ENCODE peak calls at places on chromosomes 11 and 22, in four cellular contexts. X is left cardiac atrium; I is fibroblast of villous mesenchyme; N is stimulated activated CD4-positive, alpha-beta T cell treated with anti-CD3 and anti-CD28 coated beads, Interleukin-1b, Interleukin-23, amount 100 ng/mL, for 1 hour. H is an unnamed sample.

GRCh38 chr11:107682182-107682971 is 29.5 kb downstream of the SLN start:
- DNase-seq in X (no peak), I (no peak), N (no peak), H (no peak)

GRCh38 chr22:30178180-30179126 is 68.1 kb downstream of the LIF start:
- DNase-seq in X (no peak), I (no peak), N (no peak), H (no peak)

GRCh38 chr11:1263036-1263435 is 40.2 kb downstream of the MUC5B start:
- DNase-seq in X (no peak), I (no peak), N (no peak), H (no peak)

GRCh38 chr11:134574947-134575346 is 162.9 kb upstream of the B3GAT1 start:
- DNase-seq in X (no peak), I (no peak), N (no peak), H (peak; percentile 29)

GRCh38 chr22:28714043-28714442 is 27.6 kb downstream of the CHEK2 start:
- DNase-seq in X (no peak), I (peak; percentile 7), N (no peak), H (no peak)

GRCh38 chr11:10730151-10730550 is 20.9 kb upstream of the CTR9 start:
- DNase-seq in X (no peak), I (no peak), N (no peak), H (no peak)

GRCh38 chr11:4072668-4073285 is 21.8 kb upstream of the RRM1 start:
- DNase-seq in X (no peak), I (peak; percentile 84), N (peak; percentile 32), H (peak; percentile 77)

GRCh38 chr11:1870721-1871466 is 18.0 kb downstream of the LSP1 start:
- DNase-seq in X (peak; percentile 32), I (peak; percentile 66), N (no peak), H (no peak)

GRCh38 chr11:59899532-59899931 is 20.9 kb downstream of the OOSP3 start:
- DNase-seq in X (no peak), I (no peak), N (no peak), H (peak; percentile 67)

GRCh38 chr11:64181506-64182411 is 4.2 kb upstream of the STIP1 start:
- DNase-seq in X (peak; percentile 94), I (peak; percentile 93), N (no peak), H (peak; percentile 93)

GRCh38 chr11:118980191-118980881 is 8.8 kb downstream of the FOXR1 start:
- DNase-seq in X (peak; percentile 60), I (no peak), N (no peak), H (peak; percentile 79)

GRCh38 chr11:1090600-1091331 is 16.1 kb downstream of the MUC2 start:
- DNase-seq in X (peak; percentile 9), I (no peak), N (no peak), H (no peak)

GRCh38 chr22:48758905-48759875 is 1068.5 kb downstream of the BRD1 start:
- DNase-seq in X (no peak), I (no peak), N (no peak), H (peak; percentile 25)

GRCh38 chr11:34633640-34633989 is 12.7 kb downstream of the EHF start:
- DNase-seq in X (no peak), I (no peak), N (no peak), H (no peak)

GRCh38 chr11:48005878-48006277 is 25.5 kb downstream of the PTPRJ start:
- DNase-seq in X (no peak), I (no peak), N (no peak), H (peak; percentile 63)

GRCh38 chr11:70117567-70118194 is 39.6 kb downstream of the ANO1 start:
- DNase-seq in X (no peak), I (no peak), N (no peak), H (no peak)

GRCh38 chr11:14644396-14645246 is 1.0 kb downstream of the PDE3B start:
- DNase-seq in X (peak; percentile 46), I (peak; percentile 20), N (no peak), H (peak; percentile 84)

GRCh38 chr11:60938500-60938899 is 13.5 kb downstream of the SLC15A3 start:
- DNase-seq in X (no peak), I (no peak), N (no peak), H (no peak)

GRCh38 chr11:18392434-18393321 is 1.7 kb upstream of the LDHA start:
- DNase-seq in X (no peak), I (no peak), N (no peak), H (no peak)

GRCh38 chr11:16924826-16925494 is 89.3 kb downstream of the PLEKHA7 start:
- DNase-seq in X (peak; percentile 66), I (peak; percentile 22), N (no peak), H (peak; percentile 88)

GRCh38 chr11:133810766-133811165 is 34.5 kb downstream of the SPATA19 start:
- DNase-seq in X (no peak), I (no peak), N (no peak), H (no peak)

GRCh38 chr11:113440816-113441215 is 34.4 kb downstream of the DRD2 start:
- DNase-seq in X (no peak), I (no peak), N (no peak), H (no peak)

GRCh38 chr11:115333106-115333505 is 171.1 kb downstream of the CADM1 start:
- DNase-seq in X (no peak), I (peak; percentile 17), N (no peak), H (no peak)

H was measured in endodermal cell.